ENCODE peak calls at places on chromosomes 12 and 14, in nine cellular contexts. J is left lung, T is AG10803, U is mammary epithelial cell, G is body of pancreas, P is psoas muscle, V is B cell, D is fibroblast of mammary gland, Q is sigmoid colon. W is an unnamed sample.

GRCh38 chr14:50821471-50822464 is 9.2 kb downstream of the NIN start:
- DNase-seq in J (peak), P (peak), G (no peak), U (peak), D (no peak), Q (no peak), T (peak), V (peak), W (no peak)

GRCh38 chr12:78726854-78727253 is 137.7 kb upstream of the SYT1 start:
- DNase-seq in G (no peak), J (no peak), D (no peak), U (no peak), V (no peak), P (no peak), Q (no peak), T (no peak), W (no peak)

GRCh38 chr14:56840221-56840620 is 29.9 kb upstream of the OTX2 start:
- DNase-seq in T (no peak), G (no peak), V (no peak), Q (no peak), J (no peak), P (no peak), U (no peak), D (no peak), W (no peak)

GRCh38 chr12:110844551-110845395 is 2.0 kb upstream of the CCDC63 start:
- DNase-seq in P (peak), D (peak), Q (no peak), U (peak), G (no peak), V (no peak), T (peak), J (no peak), W (no peak)

GRCh38 chr14:36996133-36996856 is 176.1 kb downstream of the SLC25A21 start:
- DNase-seq in U (peak), J (peak), D (peak), Q (no peak), G (no peak), P (no peak), T (peak), V (no peak), W (no peak)

GRCh38 chr12:92471551-92471950 is 231.2 kb upstream of the PLEKHG7 start:
- DNase-seq in V (peak), T (no peak), D (no peak), G (no peak), U (no peak), Q (no peak), J (no peak), P (no peak), W (no peak)

GRCh38 chr12:69428351-69429048 is 41.7 kb upstream of the FRS2 start:
- DNase-seq in J (no peak), P (no peak), D (no peak), T (no peak), Q (no peak), V (no peak), U (no peak), G (no peak), W (no peak)

GRCh38 chr12:113889806-113890581 is 76.1 kb downstream of the RBM19 start:
- DNase-seq in P (no peak), V (no peak), U (no peak), Q (no peak), D (no peak), T (peak), J (no peak), G (no peak), W (no peak)

GRCh38 chr14:90487462-90487861 is 90.6 kb downstream of the CALM1 start:
- DNase-seq in U (no peak), T (no peak), Q (no peak), G (no peak), P (no peak), V (no peak), J (no peak), D (no peak), W (no peak)

GRCh38 chr12:124625867-124626675 is 58.7 kb upstream of the NCOR2 start:
- DNase-seq in V (no peak), G (peak), D (peak), U (peak), J (peak), P (peak), Q (peak), T (peak), W (peak)

DNA sequence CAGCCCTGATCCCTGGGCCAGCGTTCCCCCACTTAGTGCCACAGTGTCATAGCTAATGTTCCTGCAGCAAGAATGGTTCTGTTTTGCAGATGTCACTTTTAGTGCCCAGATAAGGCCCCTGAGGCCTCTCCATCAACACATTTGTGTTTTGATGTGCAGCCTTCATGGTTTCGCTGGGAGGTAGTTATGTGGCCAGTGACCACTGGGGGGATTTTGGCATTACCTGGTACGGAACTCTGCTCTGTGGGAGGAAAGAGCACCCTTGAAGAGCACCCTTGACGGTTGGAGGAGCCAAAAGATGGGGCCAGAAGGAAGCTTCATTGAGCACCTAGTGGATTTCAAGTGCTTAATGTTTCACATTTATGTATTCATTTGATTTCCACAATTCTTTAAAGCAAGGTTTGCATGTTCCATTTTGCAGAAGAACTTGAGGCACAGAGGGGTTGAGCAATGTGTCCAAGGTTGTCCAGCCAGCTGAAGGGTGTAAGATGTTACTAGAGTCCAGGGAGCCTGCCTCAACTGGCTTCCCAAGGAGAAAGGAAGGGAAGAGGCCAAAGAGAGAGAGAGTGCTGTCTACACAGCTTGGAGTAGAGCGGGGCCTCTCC is 13.0 kb downstream of the SERPINA11 start:
- DNase-seq in U (no peak), T (no peak), G (no peak), V (no peak), P (no peak), D (no peak), Q (no peak), J (no peak), W (no peak)
- TF ChIP-seq CTCF in U (peak), T (no peak), G (no peak), V (no peak), P (no peak), D (no peak), Q (no peak), J (no peak), W (no peak)

GRCh38 chr14:68079941-68080697 is 260.5 kb downstream of the RAD51B start:
- DNase-seq in P (no peak), G (no peak), D (no peak), V (no peak), Q (no peak), J (no peak), T (no peak), U (no peak), W (no peak)

GRCh38 chr14:68085742-68086141 is 266.2 kb downstream of the RAD51B start:
- DNase-seq in G (no peak), V (no peak), U (no peak), T (no peak), D (no peak), P (no peak), J (no peak), Q (no peak), W (no peak)

GRCh38 chr14:68082698-68083291 is 263.2 kb downstream of the RAD51B start:
- DNase-seq in G (no peak), D (no peak), J (no peak), V (no peak), T (no peak), Q (no peak), U (no peak), P (no peak), W (no peak)

GRCh38 chr14:68081489-68081888 is 261.9 kb downstream of the RAD51B start:
- DNase-seq in P (no peak), J (no peak), V (peak), G (no peak), Q (no peak), T (no peak), D (no peak), U (no peak), W (no peak)

GRCh38 chr14:68084256-68084655 is 264.7 kb downstream of the RAD51B start:
- DNase-seq in V (no peak), G (no peak), T (no peak), P (no peak), D (peak), J (no peak), U (no peak), Q (no peak), W (no peak)
- TF ChIP-seq CTCF in V (no peak), G (peak), T (peak), P (peak), D (peak), J (no peak), U (no peak), Q (no peak), W (no peak)

GRCh38 chr12:4277205-4277543 is 3.6 kb downstream of the CCND2 start:
- DNase-seq in T (no peak), U (no peak), P (no peak), G (no peak), Q (no peak), J (no peak), V (no peak), D (no peak), W (no peak)
- TF ChIP-seq CTCF in T (no peak), U (no peak), P (no peak), G (no peak), Q (no peak), J (peak), V (peak), D (no peak), W (peak)

DNA sequence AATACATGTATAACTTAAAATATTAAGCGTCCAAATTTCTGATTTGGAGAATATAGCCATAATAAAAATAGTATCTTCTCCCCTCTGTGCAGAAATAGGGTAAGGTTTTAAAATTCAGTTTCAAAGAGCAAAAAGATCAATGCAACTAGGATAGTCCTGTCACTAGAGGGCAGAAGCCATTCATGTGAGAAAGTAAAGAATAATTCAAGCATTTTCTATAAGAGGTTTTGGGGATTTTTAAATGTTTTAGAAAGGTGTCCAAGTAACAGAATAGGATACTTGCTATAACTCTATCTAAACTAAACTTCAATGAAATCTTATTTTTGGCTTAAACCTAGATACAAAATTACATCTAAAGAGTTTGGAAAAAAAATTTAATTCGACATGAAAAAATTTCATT is 50.3 kb downstream of the ADAMTS20 start:
- DNase-seq in J (no peak), P (no peak), U (peak), D (peak), G (no peak), Q (no peak), T (peak), V (no peak), W (no peak)
- TF ChIP-seq CTCF in J (no peak), P (no peak), U (peak), D (peak), G (no peak), Q (no peak), T (peak), V (no peak), W (no peak)

GRCh38 chr12:71742998-71743397 is 11.7 kb upstream of the RAB21 start:
- DNase-seq in P (no peak), Q (no peak), V (no peak), U (no peak), G (no peak), J (no peak), D (no peak), T (no peak), W (no peak)

GRCh38 chr12:71748081-71748850 is 6.4 kb upstream of the RAB21 start:
- DNase-seq in U (no peak), V (no peak), Q (no peak), T (no peak), D (no peak), G (no peak), J (no peak), P (no peak), W (no peak)

GRCh38 chr12:71752887-71753286 is 1.8 kb upstream of the RAB21 start:
- DNase-seq in T (no peak), J (no peak), G (no peak), D (no peak), Q (no peak), P (no peak), V (no peak), U (no peak), W (no peak)

GRCh38 chr12:71744522-71745300 is 10.0 kb upstream of the RAB21 start:
- DNase-seq in V (no peak), G (no peak), J (no peak), U (no peak), D (no peak), Q (no peak), P (no peak), T (no peak), W (no peak)

GRCh38 chr12:71746983-71747611 is 7.6 kb upstream of the RAB21 start:
- DNase-seq in U (peak), J (no peak), V (peak), Q (no peak), G (peak), P (no peak), T (peak), D (peak), W (peak)
- TF ChIP-seq CTCF in U (peak), J (peak), V (peak), Q (peak), G (peak), P (peak), T (peak), D (peak), W (peak)

W was measured in endothelial cell.